ENCODE peak calls at places on chromosomes 2 and 18, in four cellular contexts. V is transverse colon, K is SJSA1, A is IMR-90. X is an unnamed sample.

GRCh38 chr2:85710687-85711577 is 16.8 kb downstream of the GNLY start:
- DNase-seq in V (peak), K (peak), A (no peak), X (peak)

GRCh38 chr2:241443486-241444223 is 64.7 kb downstream of the STK25 start:
- DNase-seq in V (peak), K (peak), A (peak), X (no peak)

GRCh38 chr18:13232971-13233565 is 14.5 kb downstream of the LDLRAD4 start:
- DNase-seq in V (no peak), K (peak), A (no peak), X (no peak)

GRCh38 chr2:190809139-190809764 is 71.4 kb upstream of the GLS start:
- DNase-seq in V (peak), K (no peak), A (no peak), X (no peak)

GRCh38 chr2:33276868-33277503 is 199.5 kb upstream of the RASGRP3 start:
- DNase-seq in V (no peak), K (no peak), A (no peak), X (no peak)

GRCh38 chr2:119011162-119011909 is 69.3 kb downstream of the MARCO start:
- DNase-seq in V (peak), K (no peak), A (peak), X (peak)

GRCh38 chr2:12363138-12363537 is 353.6 kb upstream of the TRIB2 start:
- DNase-seq in V (no peak), K (no peak), A (no peak), X (no peak)

GRCh38 chr2:239575931-239576445 is 175.2 kb upstream of the HDAC4 start:
- DNase-seq in V (no peak), K (no peak), A (no peak), X (no peak)

GRCh38 chr18:74460825-74461224 is 3.7 kb upstream of the DIPK1C start:
- DNase-seq in V (no peak), K (no peak), A (no peak), X (no peak)

GRCh38 chr2:20061476-20061875 is 10.0 kb upstream of the LAPTM4A start:
- DNase-seq in V (no peak), K (peak), A (peak), X (no peak)

GRCh38 chr2:231297108-231297908 is 98.2 kb upstream of the B3GNT7 start:
- DNase-seq in V (peak), K (peak), A (peak), X (no peak)

GRCh38 chr2:121897335-121897970 is 142.0 kb downstream of the TSN start:
- DNase-seq in V (no peak), K (no peak), A (peak), X (no peak)

GRCh38 chr2:17813742-17814458 is 2.4 kb upstream of the MSGN1 start:
- DNase-seq in V (no peak), K (no peak), A (no peak), X (no peak)

GRCh38 chr2:240868286-240869108 is at the start of gene AGXT:
- DNase-seq in V (peak), K (peak), A (peak), X (no peak)

GRCh38 chr2:145027073-145027459 is 507.1 kb upstream of the ZEB2 start:
- DNase-seq in V (no peak), K (no peak), A (peak), X (no peak)

GRCh38 chr2:57450170-57450569 is 596.4 kb upstream of the VRK2 start:
- DNase-seq in V (no peak), K (no peak), A (no peak), X (no peak)

GRCh38 chr18:67417864-67418523 is 98.5 kb downstream of the DSEL start:
- DNase-seq in V (no peak), K (no peak), A (peak), X (no peak)

GRCh38 chr2:148362144-148362796 is 282.3 kb upstream of the EPC2 start:
- DNase-seq in V (no peak), K (no peak), A (no peak), X (no peak)

GRCh38 chr2:73112913-73113633 is at the start of gene RAB11FIP5:
- DNase-seq in V (peak), K (peak), A (peak), X (no peak)

GRCh38 chr2:75466708-75467311 is 93.9 kb downstream of the EVA1A start:
- DNase-seq in V (peak), K (no peak), A (peak), X (no peak)

GRCh38 chr2:204950695-204951094 is 405.4 kb downstream of the PARD3B start:
- DNase-seq in V (no peak), K (no peak), A (peak), X (no peak)

GRCh38 chr2:231130657-231131056 is 5.8 kb upstream of the HTR2B start:
- DNase-seq in V (no peak), K (no peak), A (no peak), X (no peak)

GRCh38 chr2:160984426-160985077 is 175.7 kb upstream of the TANK start:
- DNase-seq in V (no peak), K (no peak), A (no peak), X (no peak)

GRCh38 chr18:13878858-13879257 is 36.5 kb downstream of the MC2R start:
- DNase-seq in V (no peak), K (no peak), A (no peak), X (no peak)

GRCh38 chr2:43452318-43452731 is 143.5 kb downstream of the THADA start:
- DNase-seq in V (no peak), K (no peak), A (no peak), X (no peak)

GRCh38 chr2:159131882-159132281 is 154.6 kb downstream of the WDSUB1 start:
- DNase-seq in V (no peak), K (peak), A (peak), X (no peak)

GRCh38 chr2:145595296-145595695 is 1075.4 kb upstream of the ZEB2 start:
- DNase-seq in V (no peak), K (no peak), A (no peak), X (no peak)

GRCh38 chr18:54148678-54149077 is 75.8 kb downstream of the MBD2 start:
- DNase-seq in V (no peak), K (peak), A (no peak), X (no peak)
- H3K27ac ChIP-seq in V (peak), K (peak), A (peak), X (peak)

GRCh38 chr2:236888766-236889035 is 197.0 kb upstream of the COPS8 start:
- DNase-seq in V (no peak), K (no peak), A (no peak), X (no peak)
- H3K27ac ChIP-seq in V (peak), K (peak), A (no peak), X (peak)

GRCh38 chr2:37713258-37713700 is 41.8 kb upstream of the CDC42EP3 start:
- DNase-seq in V (no peak), K (peak), A (peak), X (no peak)

GRCh38 chr2:37707393-37707792 is 36.0 kb upstream of the CDC42EP3 start:
- DNase-seq in V (no peak), K (no peak), A (no peak), X (no peak)

GRCh38 chr2:37711831-37712230 is 40.4 kb upstream of the CDC42EP3 start:
- DNase-seq in V (no peak), K (no peak), A (peak), X (no peak)

GRCh38 chr2:37706784-37707183 is 35.3 kb upstream of the CDC42EP3 start:
- DNase-seq in V (no peak), K (no peak), A (no peak), X (no peak)

GRCh38 chr2:37711308-37711731 is 39.9 kb upstream of the CDC42EP3 start:
- DNase-seq in V (peak), K (peak), A (peak), X (no peak)
- H3K27ac ChIP-seq in V (no peak), K (peak), A (peak), X (no peak)

DNA sequence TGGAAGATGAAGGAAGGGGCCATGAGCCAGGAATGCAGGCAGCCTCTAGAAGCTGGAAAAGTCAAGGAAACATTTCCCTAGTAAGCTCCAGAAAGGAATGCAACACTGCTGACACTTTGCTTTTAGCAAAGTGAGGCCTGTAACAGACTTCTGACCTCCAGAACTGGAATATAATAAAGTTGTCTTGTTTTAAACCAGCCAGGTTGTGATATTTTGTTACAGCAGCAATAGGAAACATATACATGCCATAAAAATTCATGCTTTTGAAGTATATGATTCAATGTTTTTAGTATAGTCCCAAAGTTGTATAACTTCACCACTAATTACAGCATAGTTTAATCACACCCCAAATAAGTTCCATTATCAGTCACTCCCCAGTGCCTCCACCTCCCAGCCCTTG is 15.2 kb upstream of the ZNF396 start:
- DNase-seq in V (no peak), K (no peak), A (no peak), X (no peak)
- H3K27ac ChIP-seq in V (no peak), K (no peak), A (no peak), X (no peak)

GRCh38 chr2:4792126-4792525 is 900.1 kb upstream of the SOX11 start:
- DNase-seq in V (no peak), K (no peak), A (no peak), X (no peak)

GRCh38 chr2:4791488-4791887 is 900.7 kb upstream of the SOX11 start:
- DNase-seq in V (no peak), K (no peak), A (no peak), X (no peak)
- H3K27ac ChIP-seq in V (no peak), K (no peak), A (no peak), X (no peak)

DNA sequence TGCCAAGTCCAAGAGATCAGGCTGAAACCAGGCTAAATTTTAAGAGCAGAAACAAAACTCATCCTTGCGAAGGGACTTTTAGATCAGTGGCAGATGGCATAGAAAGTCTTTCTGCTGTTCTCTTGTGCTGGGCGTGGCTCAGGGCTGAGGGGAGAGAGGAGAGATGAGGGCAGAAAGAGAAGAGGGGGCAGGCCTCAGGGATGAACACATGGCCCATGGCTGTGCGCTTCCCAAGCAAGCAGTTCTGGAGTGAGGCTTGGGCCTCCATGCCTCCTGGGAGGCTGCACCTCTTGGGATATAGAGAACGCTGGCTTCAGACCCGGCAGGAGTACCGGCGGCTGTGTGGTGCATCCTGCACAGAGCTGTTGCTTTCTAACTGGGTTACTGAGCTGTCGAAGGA is 41.0 kb downstream of the HPCAL1 start:
- DNase-seq in V (no peak), K (no peak), A (no peak), X (no peak)
- H3K27ac ChIP-seq in V (no peak), K (no peak), A (no peak), X (no peak)

DNA sequence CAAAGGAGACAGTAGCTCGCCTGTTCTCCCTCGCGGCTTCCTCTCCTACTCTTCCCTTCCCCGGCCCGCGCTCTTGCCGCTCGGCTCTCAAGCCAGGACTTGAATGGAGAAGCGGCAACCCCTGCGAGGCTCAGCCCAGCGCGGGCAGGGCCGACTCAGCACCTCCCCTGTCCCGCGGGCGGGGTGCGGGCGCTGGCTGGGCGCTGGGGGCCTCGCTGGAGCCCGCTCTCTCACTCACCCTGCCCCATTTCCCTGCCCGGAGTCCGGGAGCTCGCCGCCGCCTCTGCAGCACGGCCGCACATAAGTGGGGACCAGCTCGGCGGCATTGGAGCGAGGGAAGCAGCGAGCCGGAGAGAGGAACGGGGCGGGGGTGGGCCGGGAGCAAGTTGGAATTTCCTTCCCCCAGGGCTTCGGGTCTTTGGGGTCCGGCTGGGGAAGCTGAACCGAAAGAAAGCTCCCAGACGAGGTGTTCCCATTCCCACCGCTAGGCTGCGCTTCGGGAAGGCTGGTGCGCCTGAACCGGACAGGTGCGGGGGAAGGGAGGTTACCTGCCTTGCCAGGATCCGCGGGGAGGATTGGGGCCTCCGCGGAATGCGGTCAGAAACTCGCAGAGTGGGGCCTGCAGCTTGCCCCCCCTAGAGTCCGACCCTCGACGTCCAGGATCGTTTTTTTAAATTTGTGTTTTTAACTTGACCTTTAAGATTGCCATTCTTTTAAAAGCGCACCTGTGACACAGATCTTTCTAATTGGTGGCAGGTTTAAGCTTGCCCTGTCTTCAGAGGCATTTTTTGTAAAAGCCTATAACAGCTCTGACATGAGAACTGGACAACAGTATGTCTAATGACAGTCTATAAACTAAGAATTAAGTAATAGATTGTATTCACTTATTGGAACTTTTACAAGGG is at the start of gene COBLL1:
- DNase-seq in V (peak), K (peak), A (peak), X (no peak)
- H3K27ac ChIP-seq in V (peak), K (peak), A (peak), X (peak)

GRCh38 chr2:60515751-60516226 is 37.7 kb downstream of the BCL11A start:
- DNase-seq in V (no peak), K (no peak), A (peak), X (peak)

GRCh38 chr2:60516826-60517225 is 36.6 kb downstream of the BCL11A start:
- DNase-seq in V (no peak), K (no peak), A (no peak), X (no peak)

GRCh38 chr2:60514886-60515407 is 38.5 kb downstream of the BCL11A start:
- DNase-seq in V (no peak), K (no peak), A (no peak), X (peak)

GRCh38 chr2:60517441-60517840 is 36.0 kb downstream of the BCL11A start:
- DNase-seq in V (no peak), K (no peak), A (peak), X (peak)

GRCh38 chr2:60516383-60516811 is 37.1 kb downstream of the BCL11A start:
- DNase-seq in V (no peak), K (no peak), A (peak), X (peak)
- H3K27ac ChIP-seq in V (peak), K (peak), A (peak), X (peak)

GRCh38 chr2:181877181-181877664 is 14.3 kb upstream of the ITPRID2 start:
- DNase-seq in V (no peak), K (no peak), A (no peak), X (no peak)
- H3K27ac ChIP-seq in V (peak), K (peak), A (no peak), X (no peak)

GRCh38 chr18:8998481-8999217 is 103.8 kb upstream of the NDUFV2 start:
- DNase-seq in V (no peak), K (no peak), A (peak), X (no peak)

GRCh38 chr18:8994603-8995002 is 107.9 kb upstream of the NDUFV2 start:
- DNase-seq in V (no peak), K (no peak), A (no peak), X (no peak)

GRCh38 chr18:8997634-8998033 is 104.9 kb upstream of the NDUFV2 start:
- DNase-seq in V (no peak), K (no peak), A (no peak), X (no peak)

GRCh38 chr18:8995096-8995495 is 107.4 kb upstream of the NDUFV2 start:
- DNase-seq in V (no peak), K (no peak), A (no peak), X (no peak)

DNA sequence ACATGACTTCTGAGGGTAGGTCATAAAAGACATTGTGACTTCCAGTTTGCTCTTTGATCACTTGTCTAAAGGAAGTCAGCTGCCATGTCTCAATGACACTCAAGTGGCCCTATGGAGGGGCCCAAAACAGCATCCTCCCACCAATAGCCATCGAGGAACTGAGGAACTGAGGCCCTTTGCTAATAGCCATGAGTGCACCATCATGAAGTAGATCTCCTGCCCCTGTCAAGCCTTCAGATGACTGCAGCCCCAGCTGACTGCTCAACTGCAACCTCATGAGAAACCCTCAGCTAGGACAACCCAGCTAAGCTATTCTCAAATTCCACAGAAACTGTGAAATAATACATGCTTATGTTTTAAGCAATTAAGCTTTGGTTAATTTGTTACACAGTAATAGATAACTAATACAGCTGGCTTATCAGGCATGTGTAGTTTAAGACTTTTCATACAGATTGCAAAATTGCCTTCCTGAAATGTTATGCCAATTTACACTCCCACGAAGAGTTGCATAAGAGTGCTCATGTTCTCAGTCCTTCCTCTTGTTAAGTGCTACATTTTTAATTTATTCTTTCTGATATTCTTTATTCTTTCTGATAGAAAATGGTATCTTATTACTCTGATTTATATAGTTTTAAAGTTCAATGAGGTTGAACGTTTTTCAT is 105.6 kb upstream of the NDUFV2 start:
- DNase-seq in V (no peak), K (no peak), A (no peak), X (no peak)
- H3K27ac ChIP-seq in V (no peak), K (peak), A (peak), X (peak)

X was measured in vagina.